ENCODE peak calls at places on chromosomes 4 and X, in four cellular contexts. P is tibial nerve, O is BE2C, M is neuronal stem cell. V is an unnamed sample.

GRCh38 chr4:3447431-3448395 is 5.9 kb downstream of the HGFAC start:
- DNase-seq in P (no peak), O (no peak), M (no peak), V (no peak)

GRCh38 chr4:139488442-139488841 is 34.5 kb downstream of the RAB33B start:
- DNase-seq in P (no peak), O (no peak), M (no peak), V (no peak)

GRCh38 chrX:53452812-53453211 is 18.6 kb upstream of the HSD17B10 start:
- DNase-seq in P (no peak), O (no peak), M (no peak), V (no peak)

GRCh38 chr4:151676301-151676700 is 84.5 kb downstream of the GATB start:
- DNase-seq in P (no peak), O (peak; percentile 69), M (no peak), V (peak; percentile 43)

GRCh38 chr4:86960557-86960959 is 25.7 kb downstream of the AFF1 start:
- DNase-seq in P (no peak), O (no peak), M (peak; percentile 23), V (no peak)

GRCh38 chr4:89939994-89940393 is 45.3 kb downstream of the MMRN1 start:
- DNase-seq in P (no peak), O (no peak), M (no peak), V (no peak)

GRCh38 chrX:77440310-77440709 is 6.9 kb upstream of the FGF16 start:
- DNase-seq in P (no peak), O (no peak), M (no peak), V (no peak)

GRCh38 chr4:184475096-184475461 is 729 bp upstream of the IRF2 start:
- DNase-seq in P (no peak), O (peak; percentile 18), M (peak; percentile 17), V (no peak)

GRCh38 chrX:18353931-18354368 is 538 bp downstream of the SCML2 start:
- DNase-seq in P (no peak), O (peak; percentile 38), M (peak; percentile 11), V (no peak)

GRCh38 chr4:86141166-86141565 is 218.7 kb downstream of the MAPK10 start:
- DNase-seq in P (no peak), O (no peak), M (no peak), V (no peak)

GRCh38 chrX:50117477-50117876 is 83.3 kb downstream of the AKAP4 start:
- DNase-seq in P (no peak), O (no peak), M (no peak), V (no peak)

GRCh38 chr4:58209576-58209975 is 1099.4 kb upstream of the IGFBP7 start:
- DNase-seq in P (no peak), O (no peak), M (peak; percentile 8), V (no peak)

GRCh38 chr4:40254961-40255721 is 58.3 kb downstream of the RHOH start:
- DNase-seq in P (no peak), O (no peak), M (no peak), V (peak; percentile 25)

GRCh38 chr4:6465985-6466384 is 6.4 kb downstream of the PPP2R2C start:
- DNase-seq in P (no peak), O (no peak), M (no peak), V (no peak)

GRCh38 chrX:113473418-113473817 is 632.8 kb upstream of the AMOT start:
- DNase-seq in P (no peak), O (no peak), M (no peak), V (no peak)

GRCh38 chr4:61468091-61468720 is 268.1 kb downstream of the ADGRL3 start:
- DNase-seq in P (no peak), O (no peak), M (no peak), V (no peak)

GRCh38 chr4:1414831-1415680 is 8.8 kb upstream of the NKX1-1 start:
- DNase-seq in P (no peak), O (no peak), M (no peak), V (no peak)

GRCh38 chrX:134324359-134324758 is 87.4 kb downstream of the CCDC160 start:
- DNase-seq in P (no peak), O (no peak), M (no peak), V (no peak)

GRCh38 chrX:51420610-51421009 is 75.8 kb downstream of the NUDT11 start:
- DNase-seq in P (no peak), O (peak; percentile 22), M (peak; percentile 29), V (peak; percentile 7)

GRCh38 chr4:89797117-89797516 is 39.8 kb downstream of the SNCA start:
- DNase-seq in P (no peak), O (peak; percentile 12), M (no peak), V (peak; percentile 12)

GRCh38 chrX:16897445-16897844 is 27.3 kb upstream of the RBBP7 start:
- DNase-seq in P (no peak), O (no peak), M (no peak), V (no peak)

GRCh38 chr4:957581-958313 is 15.6 kb downstream of the DGKQ start:
- DNase-seq in P (no peak), O (no peak), M (no peak), V (no peak)

GRCh38 chrX:54540289-54540688 is 10.3 kb downstream of the GNL3L start:
- DNase-seq in P (no peak), O (no peak), M (no peak), V (no peak)

GRCh38 chr4:68447201-68447600 is at the start of gene TMPRSS11E:
- DNase-seq in P (no peak), O (no peak), M (no peak), V (no peak)

GRCh38 chrX:68508799-68509198 is 9.9 kb downstream of the YIPF6 start:
- DNase-seq in P (no peak), O (no peak), M (no peak), V (no peak)

GRCh38 chr4:152849350-152849749 is 69.6 kb downstream of the ARFIP1 start:
- DNase-seq in P (no peak), O (no peak), M (no peak), V (no peak)

GRCh38 chr4:39349326-39349725 is 16.8 kb downstream of the RFC1 start:
- DNase-seq in P (no peak), O (no peak), M (no peak), V (no peak)

GRCh38 chr4:176270669-176271068 is 1.6 kb upstream of the ASB5 start:
- DNase-seq in P (no peak), O (peak; percentile 13), M (no peak), V (peak; percentile 94)

GRCh38 chr4:72077346-72077745 is 45.5 kb downstream of the NPFFR2 start:
- DNase-seq in P (no peak), O (no peak), M (no peak), V (no peak)

GRCh38 chr4:168883513-168883912 is 126.5 kb downstream of the CBR4 start:
- DNase-seq in P (no peak), O (no peak), M (no peak), V (no peak)

GRCh38 chrX:39613997-39614679 is 483.6 kb downstream of the BCOR start:
- DNase-seq in P (no peak), O (no peak), M (no peak), V (no peak)

GRCh38 chr4:56112377-56112776 is 163.6 kb downstream of the CEP135 start:
- DNase-seq in P (no peak), O (no peak), M (peak; percentile 30), V (no peak)

GRCh38 chr4:144592264-144592663 is 53.7 kb upstream of the HHIP start:
- DNase-seq in P (no peak), O (no peak), M (no peak), V (no peak)

GRCh38 chr4:24070117-24070516 is 180.3 kb upstream of the PPARGC1A start:
- DNase-seq in P (no peak), O (no peak), M (no peak), V (peak; percentile 69)

GRCh38 chr4:48095441-48095840 is 38.6 kb downstream of the TXK start:
- DNase-seq in P (no peak), O (no peak), M (no peak), V (no peak)

GRCh38 chr4:61924131-61924530 is 724.0 kb downstream of the ADGRL3 start:
- DNase-seq in P (no peak), O (no peak), M (no peak), V (no peak)

GRCh38 chr4:71941001-71941400 is 90.8 kb upstream of the NPFFR2 start:
- DNase-seq in P (no peak), O (peak; percentile 20), M (no peak), V (no peak)

GRCh38 chr4:8911311-8912088 is 39.9 kb upstream of the HMX1 start:
- DNase-seq in P (peak; percentile 9), O (no peak), M (no peak), V (peak; percentile 25)

GRCh38 chrX:10656214-10656613 is 35.8 kb upstream of the MID1 start:
- DNase-seq in P (no peak), O (no peak), M (no peak), V (no peak)

GRCh38 chrX:153884136-153885076 is 1.6 kb downstream of the L1CAM start:
- DNase-seq in P (no peak), O (no peak), M (no peak), V (no peak)
- H3K4me3 ChIP-seq in P (peak overlapping the region; percentile 24), O (peak overlapping the region; percentile 75), M (peak overlapping the region; percentile 53), V (no peak overlapping the region)

DNA sequence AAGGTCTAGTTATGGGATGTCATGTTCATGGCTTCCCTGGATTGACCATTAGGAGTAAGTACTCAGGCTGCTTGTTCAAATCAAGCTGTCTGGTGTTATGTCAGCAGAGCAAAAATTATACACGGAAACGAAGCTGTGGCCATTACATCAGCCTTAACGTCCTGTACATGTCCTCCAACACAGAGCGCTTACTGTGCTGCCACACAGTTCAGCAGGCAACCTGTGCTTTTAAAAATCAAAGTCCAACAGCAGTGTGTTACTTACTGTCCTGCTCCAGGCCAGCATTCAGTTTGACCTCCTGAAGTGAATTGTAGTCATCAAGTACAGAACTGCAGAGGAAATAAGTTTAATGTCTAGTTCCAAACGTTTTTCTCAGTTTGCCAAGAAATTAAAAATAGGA is 46.0 kb downstream of the KLHL34 start:
- DNase-seq in P (no peak), O (no peak), M (no peak), V (no peak)
- H3K4me3 ChIP-seq in P (no peak overlapping the region), O (no peak overlapping the region), M (no peak overlapping the region), V (no peak overlapping the region)

GRCh38 chr4:122922877-122923511 is 597 bp upstream of the NUDT6 start:
- DNase-seq in P (peak; percentile 56), O (peak; percentile 87), M (peak; percentile 83), V (peak; percentile 76)
- H3K4me3 ChIP-seq in P (peak overlapping the region; percentile 93), O (peak overlapping the region; percentile 95), M (peak overlapping the region; percentile 59), V (peak overlapping the region; percentile 90)

GRCh38 chr4:95363579-95363965 is 185.2 kb downstream of the UNC5C start:
- DNase-seq in P (no peak), O (no peak), M (no peak), V (no peak)
- H3K4me3 ChIP-seq in P (no peak overlapping the region), O (peak overlapping the region; percentile 26), M (no peak overlapping the region), V (no peak overlapping the region)